ENCODE peak calls at places on chromosomes 3 and 15, in eight cellular contexts. L is choroid plexus epithelial cell; A is activated CD4-positive, alpha-beta T cell treated with anti-CD3 and anti-CD28 coated beads for 1 hour; Q is NCI-H460; B is mesendoderm; O is stimulated activated CD4-positive, alpha-beta T cell treated with anti-CD3 and anti-CD28 coated beads, Interleukin-2, amount 100 ng/mL, for 48 hours; N is activated T-helper 2 cell treated with anti-CD3 and anti-CD28 coated beads, Interferon-gamma antibody, Interleukin-2, Interleukin-4, amounts not matched to agents 10 μg/mL and 5 μg/mL and 100 μg/mL, durations not matched to agents 14 hours and 24 hours and 36 hours; Z is OCI-M1. J is an unnamed sample.

GRCh38 chr15:48119277-48119676 is 1.5 kb upstream of the SLC24A5 start:
- DNase-seq in O (no peak), N (no peak), L (no peak), Q (no peak), A (no peak), Z (no peak), B (no peak), J (no peak)

GRCh38 chr3:50623840-50624474 is 7.0 kb downstream of the MAPKAPK3 start:
- DNase-seq in N (no peak), Q (no peak), B (no peak), Z (no peak), L (no peak), A (no peak), O (peak), J (peak)

GRCh38 chr15:41334293-41335120 is 1.8 kb downstream of the NUSAP1 start:
- DNase-seq in L (no peak), N (no peak), Q (no peak), B (peak), O (no peak), A (no peak), Z (peak), J (no peak)

GRCh38 chr3:171157286-171157685 is 130.8 kb upstream of the SLC2A2 start:
- DNase-seq in N (no peak), A (no peak), O (no peak), Z (no peak), Q (no peak), B (peak), L (no peak), J (no peak)

GRCh38 chr3:157089455-157090221 is 70.3 kb downstream of the CCNL1 start:
- DNase-seq in N (no peak), B (peak), Z (no peak), O (no peak), A (no peak), L (peak), Q (no peak), J (no peak)

GRCh38 chr15:38622317-38622716 is 57.7 kb upstream of the RASGRP1 start:
- DNase-seq in B (no peak), A (no peak), N (no peak), Z (no peak), O (no peak), L (no peak), Q (no peak), J (no peak)

GRCh38 chr15:20352241-20353200 is 189.1 kb downstream of the GOLGA6L6 start:
- DNase-seq in Q (no peak), A (peak), N (no peak), B (no peak), L (no peak), O (no peak), Z (no peak), J (no peak)

GRCh38 chr15:100572362-100572983 is 29.5 kb downstream of the LINS1 start:
- DNase-seq in A (no peak), Z (peak), Q (peak), L (peak), O (no peak), N (no peak), B (no peak), J (no peak)

GRCh38 chr15:69661871-69662667 is 209.5 kb downstream of the RPLP1 start:
- DNase-seq in N (no peak), A (no peak), O (no peak), L (no peak), Q (no peak), Z (no peak), B (no peak), J (no peak)

GRCh38 chr3:186317478-186317877 is 44.6 kb downstream of the DGKG start:
- DNase-seq in L (no peak), B (no peak), Q (no peak), O (no peak), Z (no peak), A (no peak), N (no peak), J (no peak)

GRCh38 chr3:194936091-194936490 is 250.4 kb downstream of the FAM43A start:
- DNase-seq in Z (no peak), L (no peak), A (no peak), Q (no peak), N (no peak), B (no peak), O (no peak), J (no peak)

GRCh38 chr3:194243172-194243861 is 107.4 kb downstream of the HES1 start:
- DNase-seq in N (no peak), L (no peak), A (no peak), O (no peak), B (no peak), Z (no peak), Q (no peak), J (no peak)

J was measured in natural killer cell treated with Interleukin-12 subunit alpha and Interleukin-12 subunit beta and Interleukin-15 and Interleukin-18, amount 100 ng/mL, for 72 hours.